ENCODE peak calls at places on chromosome 2, in seven cellular contexts. C, O, H, W, B, Z and A are unnamed samples.

GRCh38 chr2:5618271-5618670 is 73.9 kb upstream of the SOX11 start:
- DNase-seq in C (no peak), W (no peak), Z (no peak), B (no peak), O (no peak), H (no peak), A (no peak)

GRCh38 chr2:23456881-23457760 is 72.1 kb downstream of the KLHL29 start:
- DNase-seq in B (no peak), C (no peak), O (no peak), H (no peak), W (no peak), Z (no peak), A (no peak)

GRCh38 chr2:64325852-64326577 is 127.9 kb upstream of the LGALSL start:
- DNase-seq in B (no peak), Z (no peak), H (no peak), O (no peak), W (no peak), C (no peak), A (no peak)

GRCh38 chr2:171579481-171579880 is 57.2 kb downstream of the CYBRD1 start:
- DNase-seq in O (no peak), H (no peak), C (peak), B (no peak), W (no peak), Z (peak), A (no peak)

GRCh38 chr2:73836141-73836943 is 7.6 kb downstream of the STAMBP start:
- DNase-seq in B (no peak), O (no peak), Z (no peak), H (no peak), C (no peak), W (no peak), A (no peak)

GRCh38 chr2:10810175-10811161 is 2.1 kb downstream of the PDIA6 start:
- DNase-seq in W (peak), O (no peak), H (no peak), Z (peak), B (no peak), C (peak), A (no peak)

GRCh38 chr2:43041661-43042360 is 184.6 kb downstream of the ZFP36L2 start:
- DNase-seq in H (peak), B (no peak), Z (peak), O (no peak), W (peak), C (peak), A (no peak)

GRCh38 chr2:121818546-121818945 is 63.1 kb downstream of the TSN start:
- DNase-seq in O (no peak), W (no peak), B (no peak), H (no peak), C (no peak), Z (no peak), A (no peak)

GRCh38 chr2:134352844-134353243 is 99.0 kb downstream of the MGAT5 start:
- DNase-seq in O (no peak), H (no peak), B (no peak), Z (no peak), W (no peak), C (no peak), A (no peak)

GRCh38 chr2:108189316-108189715 is 50.5 kb upstream of the SULT1C3 start:
- DNase-seq in C (peak), O (no peak), W (no peak), B (no peak), Z (peak), H (no peak), A (no peak)

GRCh38 chr2:146481629-146482028 is 1363.2 kb upstream of the ACVR2A start:
- DNase-seq in B (no peak), W (no peak), C (peak), O (no peak), H (no peak), Z (peak), A (no peak)

GRCh38 chr2:15616850-15617777 is 25.4 kb downstream of the DDX1 start:
- DNase-seq in W (no peak), O (no peak), H (no peak), Z (no peak), C (no peak), B (no peak), A (no peak)